ENCODE peak calls at places on chromosomes 3 and 15, in four cellular contexts. V, M, F and J are unnamed samples.

GRCh38 chr15:70252936-70253280 is 155.2 kb upstream of the TLE3 start:
- DNase-seq in V (no peak), M (no peak), F (no peak), J (no peak)

GRCh38 chr3:160968731-160969130 is 136.4 kb downstream of the B3GALNT1 start:
- DNase-seq in V (no peak), M (peak), F (no peak), J (no peak)

GRCh38 chr15:65937476-65937875 is 68.2 kb downstream of the RAB11A start:
- DNase-seq in V (no peak), M (peak), F (peak), J (peak)

GRCh38 chr3:50323092-50323600 is 601 bp upstream of the HYAL2 start:
- DNase-seq in V (no peak), M (no peak), F (no peak), J (peak)

GRCh38 chr15:93033434-93034045 is 55.5 kb downstream of the RGMA start:
- DNase-seq in V (no peak), M (no peak), F (no peak), J (no peak)

GRCh38 chr3:43995078-43995928 is 246.4 kb upstream of the TOPAZ1 start:
- DNase-seq in V (no peak), M (no peak), F (no peak), J (no peak)

GRCh38 chr15:38251726-38252480 is 733 bp upstream of the SPRED1 start:
- DNase-seq in V (peak), M (peak), F (peak), J (peak)

GRCh38 chr15:89822951-89823701 is 8.5 kb upstream of the ANPEP start:
- DNase-seq in V (no peak), M (peak), F (no peak), J (no peak)

GRCh38 chr3:149319750-149320149 is 13.7 kb downstream of the TM4SF18 start:
- DNase-seq in V (no peak), M (no peak), F (no peak), J (no peak)

GRCh38 chr3:129428382-129429079 is at the start of gene EFCAB12:
- DNase-seq in V (no peak), M (peak), F (peak), J (peak)

GRCh38 chr3:150300847-150301517 is 107.1 kb upstream of the TSC22D2 start:
- DNase-seq in V (no peak), M (peak), F (no peak), J (peak)

GRCh38 chr15:87287156-87287555 is 969.4 kb downstream of the NTRK3 start:
- DNase-seq in V (no peak), M (peak), F (no peak), J (no peak)

GRCh38 chr15:42228036-42228435 is 19.9 kb upstream of the VPS39 start:
- DNase-seq in V (no peak), M (no peak), F (no peak), J (no peak)

GRCh38 chr3:139686624-139687023 is 8.9 kb upstream of the NMNAT3 start:
- DNase-seq in V (no peak), M (no peak), F (no peak), J (no peak)

GRCh38 chr3:195068045-195068444 is 202.9 kb downstream of the XXYLT1 start:
- DNase-seq in V (no peak), M (peak), F (no peak), J (peak)

GRCh38 chr3:25035511-25035910 is 392.6 kb upstream of the RARB start:
- DNase-seq in V (no peak), M (no peak), F (no peak), J (no peak)

GRCh38 chr15:100168787-100169186 is 173.0 kb downstream of the ADAMTS17 start:
- DNase-seq in V (no peak), M (no peak), F (no peak), J (no peak)

GRCh38 chr3:64924961-64925360 is 237.2 kb upstream of the ADAMTS9 start:
- DNase-seq in V (no peak), M (no peak), F (no peak), J (no peak)

GRCh38 chr15:75594276-75594675 is 15.2 kb upstream of the PTPN9 start:
- DNase-seq in V (no peak), M (no peak), F (no peak), J (no peak)

GRCh38 chr15:42846647-42847046 is 73.9 kb downstream of the TTBK2 start:
- DNase-seq in V (no peak), M (no peak), F (no peak), J (no peak)

GRCh38 chr3:128367726-128368125 is 99.0 kb downstream of the DNAJB8 start:
- DNase-seq in V (no peak), M (peak), F (no peak), J (no peak)

GRCh38 chr3:119145500-119146167 is at the start of gene TEX55:
- DNase-seq in V (no peak), M (peak), F (peak), J (peak)

GRCh38 chr3:132265008-132265407 is 52.2 kb upstream of the ACP3 start:
- DNase-seq in V (no peak), M (no peak), F (no peak), J (no peak)

GRCh38 chr3:114151091-114151490 is 27.8 kb downstream of the DRD3 start:
- DNase-seq in V (no peak), M (no peak), F (no peak), J (no peak)

GRCh38 chr3:51940648-51941421 is 869 bp downstream of the RRP9 start:
- DNase-seq in V (no peak), M (no peak), F (no peak), J (peak)

GRCh38 chr3:13783556-13783955 is 96.3 kb downstream of the WNT7A start:
- DNase-seq in V (no peak), M (no peak), F (no peak), J (no peak)

GRCh38 chr3:64358176-64358575 is 132.9 kb upstream of the PRICKLE2 start:
- DNase-seq in V (no peak), M (no peak), F (no peak), J (no peak)

GRCh38 chr15:90690585-90690984 is 26.6 kb upstream of the BLM start:
- DNase-seq in V (no peak), M (peak), F (no peak), J (no peak)

GRCh38 chr3:141266186-141266585 is 34.6 kb downstream of the PXYLP1 start:
- DNase-seq in V (no peak), M (no peak), F (no peak), J (no peak)

GRCh38 chr3:141261472-141262171 is 30.0 kb downstream of the PXYLP1 start:
- DNase-seq in V (no peak), M (no peak), F (no peak), J (no peak)

GRCh38 chr3:141257971-141258370 is 26.3 kb downstream of the PXYLP1 start:
- DNase-seq in V (no peak), M (no peak), F (no peak), J (no peak)

GRCh38 chr3:141260131-141260927 is 28.7 kb downstream of the PXYLP1 start:
- DNase-seq in V (no peak), M (no peak), F (no peak), J (no peak)

DNA sequence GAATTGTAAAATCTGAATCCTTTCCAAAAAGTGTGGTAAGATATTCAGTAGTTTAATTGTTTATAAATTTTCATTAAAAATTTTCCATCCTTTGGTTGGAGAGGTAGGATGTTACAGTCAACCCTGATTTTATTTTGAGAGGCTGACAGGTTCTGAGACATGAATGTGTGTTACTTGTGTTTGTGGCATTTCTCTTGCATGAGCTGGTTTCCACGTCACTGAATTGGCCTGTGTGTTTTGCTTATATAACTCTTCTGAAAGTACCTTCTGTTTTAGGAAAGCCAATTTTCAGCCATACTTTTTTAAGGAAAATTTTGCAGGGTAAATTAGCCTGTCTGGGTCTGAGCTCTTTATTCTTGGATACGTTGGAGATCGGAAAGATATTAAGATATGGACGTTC is 30.7 kb downstream of the PXYLP1 start:
- DNase-seq in V (no peak), M (peak), F (no peak), J (no peak)
- TF ChIP-seq FOS in V (no peak), M (no peak), F (no peak), J (no peak)

DNA sequence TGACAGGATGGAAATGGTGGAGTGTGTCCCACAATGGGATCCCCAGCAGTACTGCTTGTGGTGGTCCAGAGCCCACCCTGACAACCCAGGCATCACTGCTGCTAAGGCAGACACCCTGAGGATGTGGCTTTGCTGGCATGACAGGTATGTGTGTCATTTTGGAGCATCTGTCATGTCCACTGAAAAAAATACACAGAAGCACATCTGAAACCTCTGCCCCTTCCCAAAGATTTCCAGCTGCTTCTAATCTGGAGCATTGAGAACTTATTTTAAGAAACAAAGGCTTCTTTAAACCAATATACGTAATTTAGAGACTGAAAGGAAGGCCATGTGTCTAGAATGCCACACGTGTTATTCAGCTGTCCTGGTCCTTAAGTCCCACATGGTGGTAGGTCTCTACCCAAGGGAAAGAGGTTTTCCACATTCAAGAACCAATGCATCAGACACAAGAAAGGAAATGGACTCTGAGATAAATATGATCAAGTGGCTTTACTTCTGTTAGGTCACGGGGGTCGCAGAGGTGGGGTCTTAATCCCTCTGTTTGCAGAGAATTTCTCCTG is 88.3 kb downstream of the PDZRN3 start:
- DNase-seq in V (no peak), M (no peak), F (no peak), J (no peak)
- TF ChIP-seq FOS in V (no peak), M (no peak), F (no peak), J (no peak)

DNA sequence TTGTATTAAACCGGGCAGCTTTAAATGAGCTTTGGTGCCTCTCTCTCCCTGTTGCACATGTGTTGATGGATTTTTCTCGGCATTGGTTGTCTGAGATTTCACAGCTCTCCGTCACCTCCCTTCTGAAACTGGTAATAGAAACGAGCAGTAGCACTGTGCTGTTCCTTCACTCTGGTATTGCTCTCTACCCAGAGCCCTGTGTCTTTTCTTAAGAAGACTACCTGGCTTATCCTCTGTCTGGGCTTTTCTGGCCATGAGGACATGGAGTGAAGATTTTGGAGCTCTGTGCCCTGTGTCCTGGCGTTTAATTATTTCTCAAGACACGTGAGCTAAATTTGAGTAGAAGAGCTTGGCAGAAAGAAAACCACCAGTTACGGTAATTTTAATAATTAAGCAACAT is 209.6 kb upstream of the EIF1B start:
- DNase-seq in V (no peak), M (no peak), F (no peak), J (no peak)
- TF ChIP-seq FOS in V (no peak), M (no peak), F (no peak), J (no peak)

GRCh38 chr3:16888785-16889607 is 4.2 kb downstream of the PLCL2 start:
- DNase-seq in V (peak), M (no peak), F (no peak), J (no peak)

GRCh38 chr3:16885948-16886683 is 1.4 kb downstream of the PLCL2 start:
- DNase-seq in V (no peak), M (no peak), F (no peak), J (peak)

GRCh38 chr3:16887130-16887529 is 2.4 kb downstream of the PLCL2 start:
- DNase-seq in V (no peak), M (no peak), F (no peak), J (no peak)

GRCh38 chr3:16885588-16885903 is 791 bp downstream of the PLCL2 start:
- DNase-seq in V (no peak), M (no peak), F (no peak), J (no peak)

DNA sequence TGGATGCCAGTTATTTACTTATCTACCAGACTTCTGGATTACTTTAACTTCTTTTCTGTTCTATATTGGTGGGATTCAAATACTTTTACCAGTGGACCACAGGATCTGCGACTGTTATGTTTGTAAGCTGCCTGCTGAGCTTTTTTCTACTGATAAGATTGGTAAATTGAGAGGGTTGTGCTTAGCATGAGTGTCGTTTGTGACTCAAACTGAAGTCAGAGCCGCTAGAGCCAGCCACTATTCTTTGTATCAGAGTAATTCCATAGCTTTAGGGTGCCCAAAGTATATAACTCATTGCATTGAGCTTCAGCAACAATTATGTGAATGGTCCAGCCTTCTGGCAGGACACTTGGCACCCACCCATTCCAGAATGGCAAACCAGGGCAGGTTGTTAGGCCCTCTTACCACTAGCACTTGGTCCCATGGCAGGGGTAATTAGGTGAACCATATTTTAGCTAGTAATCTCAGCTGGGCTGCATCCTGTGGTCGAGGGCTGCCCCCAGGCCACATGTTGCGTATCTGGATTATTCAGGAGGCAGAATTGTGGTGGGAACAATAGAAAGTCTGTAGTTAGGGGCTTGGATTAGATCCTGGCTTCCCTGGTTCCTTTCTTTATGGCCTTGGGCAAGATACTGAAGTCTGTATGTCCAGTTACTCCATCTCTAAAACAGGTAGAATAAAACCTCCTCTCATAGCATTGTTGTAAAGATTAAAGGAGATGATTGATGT is 6.0 kb downstream of the PLCL2 start:
- DNase-seq in V (no peak), M (peak), F (no peak), J (no peak)
- TF ChIP-seq FOS in V (no peak), M (no peak), F (no peak), J (no peak)

GRCh38 chr3:189304465-189305341 is 132.9 kb downstream of the TPRG1 start:
- DNase-seq in V (no peak), M (no peak), F (no peak), J (no peak)
- TF ChIP-seq FOS in V (no peak), M (no peak), F (no peak), J (no peak)

DNA sequence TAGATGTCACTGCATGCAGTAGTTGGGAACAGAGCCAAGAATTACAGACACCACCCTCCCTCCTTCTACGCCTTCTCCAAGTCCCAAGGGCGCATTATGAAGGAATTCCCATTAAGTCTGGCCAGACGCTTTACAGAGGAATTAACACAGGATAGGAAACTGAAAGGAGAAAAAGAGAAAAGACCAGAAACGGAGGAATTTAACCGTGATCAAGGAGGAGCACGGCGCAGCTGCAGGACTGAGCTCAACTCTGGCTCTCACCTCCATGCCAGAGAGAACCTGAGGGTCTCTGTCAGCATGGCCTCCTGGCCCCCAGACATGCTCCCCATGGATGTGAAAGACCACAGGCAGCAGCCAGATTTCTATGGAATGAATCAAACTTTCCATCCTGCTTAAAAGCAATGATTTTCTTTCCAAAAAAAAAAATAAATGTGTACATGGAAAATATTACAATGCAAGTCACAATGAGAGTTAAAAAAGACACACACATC is 13.7 kb downstream of the ATP10A start:
- DNase-seq in V (no peak), M (peak), F (no peak), J (no peak)
- TF ChIP-seq FOS in V (no peak), M (no peak), F (no peak), J (no peak)

GRCh38 chr15:67135494-67135893 is 70.1 kb downstream of the SMAD3 start:
- DNase-seq in V (no peak), M (peak), F (no peak), J (peak)

GRCh38 chr15:67134577-67135492 is 69.4 kb downstream of the SMAD3 start:
- DNase-seq in V (no peak), M (no peak), F (no peak), J (no peak)

GRCh38 chr15:67130673-67131601 is 65.5 kb downstream of the SMAD3 start:
- DNase-seq in V (no peak), M (peak), F (no peak), J (no peak)

GRCh38 chr15:67132276-67132675 is 66.9 kb downstream of the SMAD3 start:
- DNase-seq in V (no peak), M (no peak), F (no peak), J (no peak)

GRCh38 chr15:67133026-67133425 is 67.6 kb downstream of the SMAD3 start:
- DNase-seq in V (no peak), M (no peak), F (no peak), J (no peak)
- TF ChIP-seq FOS in V (no peak), M (no peak), F (no peak), J (no peak)

DNA sequence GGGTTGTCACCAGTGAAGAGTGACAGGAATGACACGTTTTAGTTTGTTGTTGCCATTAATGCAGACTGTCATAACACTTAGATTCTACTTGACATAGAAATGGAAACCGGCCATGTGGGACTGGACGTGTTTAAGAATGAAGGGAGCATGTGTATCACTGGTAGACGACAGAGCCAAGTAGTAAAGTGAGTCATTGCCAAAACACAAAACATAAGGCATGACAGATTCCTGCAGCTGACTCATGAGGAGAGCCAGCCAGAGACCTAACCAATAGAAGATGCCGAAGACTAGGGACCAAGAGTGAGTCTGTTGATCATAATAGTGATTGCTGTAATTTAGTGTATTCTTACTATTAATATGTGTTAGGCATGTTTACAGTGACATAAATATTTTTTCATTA is 106.1 kb upstream of the PLAAT1 start:
- DNase-seq in V (no peak), M (peak), F (no peak), J (peak)
- TF ChIP-seq FOS in V (no peak), M (no peak), F (no peak), J (peak)

DNA sequence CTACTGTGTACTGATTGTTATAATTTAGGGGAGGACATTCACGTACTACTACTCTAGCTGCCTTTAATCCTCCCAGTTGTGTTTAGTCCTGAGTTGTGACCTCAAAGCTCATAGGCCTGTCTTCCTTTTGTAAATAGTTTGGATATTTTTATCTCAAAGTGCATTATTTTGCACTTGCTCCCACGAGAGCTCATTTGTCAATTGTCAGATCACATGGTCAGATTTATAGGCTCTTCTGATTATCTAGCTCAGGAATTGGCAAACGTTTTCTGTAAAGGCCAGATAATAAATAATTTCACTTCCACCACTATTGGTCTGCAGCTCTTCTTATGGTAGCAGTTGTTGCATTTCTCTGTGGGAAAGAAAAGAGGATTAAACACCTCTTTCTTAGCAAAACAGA is 14.4 kb upstream of the SLC30A4 start:
- DNase-seq in V (no peak), M (no peak), F (peak), J (no peak)
- TF ChIP-seq FOS in V (no peak), M (no peak), F (no peak), J (no peak)

GRCh38 chr15:67133738-67134576 is 68.6 kb downstream of the SMAD3 start:
- DNase-seq in V (no peak), M (peak), F (no peak), J (peak)
- TF ChIP-seq FOS in V (no peak), M (no peak), F (no peak), J (no peak)